ENCODE peak calls at places on chromosomes 12 and 14, in eight cellular contexts. One of them, this sample, is unnamed.

GRCh38 chr14:105861985-105862465 is 335.6 kb downstream of the TMEM121 start:
- DNase-seq in RPMI8226: no peak
- DNase-seq in GM12892: peak
- DNase-seq in NCI-H1092 treated with DMSO at 0.1 percent for 48 hours: peak
- DNase-seq in adrenal gland: peak
- DNase-seq in NCI-H524: no peak
- DNase-seq in HTR-8/SVneo: no peak
- DNase-seq in AML-193: no peak
- DNase-seq in this sample: no peak

GRCh38 chr14:30855345-30856037 is 18.9 kb upstream of the COCH start:
- DNase-seq in RPMI8226: no peak
- DNase-seq in NCI-H524: no peak
- DNase-seq in GM12892: peak
- DNase-seq in AML-193: no peak
- DNase-seq in HTR-8/SVneo: no peak
- DNase-seq in adrenal gland: no peak
- DNase-seq in NCI-H1092 treated with DMSO at 0.1 percent for 48 hours: no peak
- DNase-seq in this sample: no peak

GRCh38 chr14:68231832-68232642 is 412.5 kb downstream of the RAD51B start:
- DNase-seq in AML-193: no peak
- DNase-seq in adrenal gland: no peak
- DNase-seq in HTR-8/SVneo: no peak
- DNase-seq in GM12892: no peak
- DNase-seq in RPMI8226: no peak
- DNase-seq in NCI-H1092 treated with DMSO at 0.1 percent for 48 hours: no peak
- DNase-seq in NCI-H524: no peak
- DNase-seq in this sample: no peak

GRCh38 chr12:45648070-45648469 is 81.4 kb upstream of the ARID2 start:
- DNase-seq in GM12892: no peak
- DNase-seq in NCI-H524: no peak
- DNase-seq in NCI-H1092 treated with DMSO at 0.1 percent for 48 hours: peak
- DNase-seq in HTR-8/SVneo: no peak
- DNase-seq in adrenal gland: no peak
- DNase-seq in RPMI8226: peak
- DNase-seq in AML-193: no peak
- DNase-seq in this sample: no peak

GRCh38 chr14:72547999-72548398 is 345.9 kb downstream of the DPF3 start:
- DNase-seq in RPMI8226: no peak
- DNase-seq in NCI-H524: no peak
- DNase-seq in NCI-H1092 treated with DMSO at 0.1 percent for 48 hours: no peak
- DNase-seq in adrenal gland: no peak
- DNase-seq in GM12892: no peak
- DNase-seq in HTR-8/SVneo: no peak
- DNase-seq in AML-193: no peak
- DNase-seq in this sample: no peak

GRCh38 chr12:94717112-94717511 is 66.8 kb upstream of the TMCC3 start:
- DNase-seq in HTR-8/SVneo: no peak
- DNase-seq in adrenal gland: no peak
- DNase-seq in GM12892: no peak
- DNase-seq in RPMI8226: no peak
- DNase-seq in NCI-H1092 treated with DMSO at 0.1 percent for 48 hours: no peak
- DNase-seq in NCI-H524: no peak
- DNase-seq in AML-193: no peak
- DNase-seq in this sample: no peak

GRCh38 chr12:13857750-13858149 is 123.7 kb downstream of the GRIN2B start:
- DNase-seq in AML-193: no peak
- DNase-seq in RPMI8226: no peak
- DNase-seq in GM12892: no peak
- DNase-seq in NCI-H524: no peak
- DNase-seq in adrenal gland: no peak
- DNase-seq in NCI-H1092 treated with DMSO at 0.1 percent for 48 hours: no peak
- DNase-seq in HTR-8/SVneo: no peak
- DNase-seq in this sample: no peak

GRCh38 chr14:98181768-98182167 is 1090.2 kb downstream of the BCL11B start:
- DNase-seq in RPMI8226: no peak
- DNase-seq in GM12892: no peak
- DNase-seq in adrenal gland: no peak
- DNase-seq in HTR-8/SVneo: no peak
- DNase-seq in NCI-H524: no peak
- DNase-seq in AML-193: no peak
- DNase-seq in NCI-H1092 treated with DMSO at 0.1 percent for 48 hours: no peak
- DNase-seq in this sample: no peak

GRCh38 chr14:96299441-96299840 is 43.4 kb downstream of the BDKRB1 start:
- DNase-seq in RPMI8226: no peak
- DNase-seq in adrenal gland: no peak
- DNase-seq in NCI-H524: no peak
- DNase-seq in GM12892: no peak
- DNase-seq in NCI-H1092 treated with DMSO at 0.1 percent for 48 hours: peak
- DNase-seq in AML-193: no peak
- DNase-seq in HTR-8/SVneo: no peak
- DNase-seq in this sample: no peak

GRCh38 chr12:39503445-39503844 is 60.5 kb upstream of the KIF21A start:
- DNase-seq in GM12892: no peak
- DNase-seq in adrenal gland: no peak
- DNase-seq in NCI-H524: no peak
- DNase-seq in AML-193: no peak
- DNase-seq in HTR-8/SVneo: peak
- DNase-seq in RPMI8226: no peak
- DNase-seq in NCI-H1092 treated with DMSO at 0.1 percent for 48 hours: no peak
- DNase-seq in this sample: no peak

GRCh38 chr12:14849664-14850063 is 6.3 kb upstream of the ART4 start:
- DNase-seq in RPMI8226: no peak
- DNase-seq in GM12892: no peak
- DNase-seq in NCI-H524: no peak
- DNase-seq in adrenal gland: no peak
- DNase-seq in HTR-8/SVneo: no peak
- DNase-seq in AML-193: no peak
- DNase-seq in NCI-H1092 treated with DMSO at 0.1 percent for 48 hours: no peak
- DNase-seq in this sample: no peak

GRCh38 chr12:8452976-8453616 is 2.7 kb upstream of the CLEC6A start:
- DNase-seq in HTR-8/SVneo: no peak
- DNase-seq in AML-193: peak
- DNase-seq in NCI-H1092 treated with DMSO at 0.1 percent for 48 hours: no peak
- DNase-seq in RPMI8226: no peak
- DNase-seq in adrenal gland: no peak
- DNase-seq in GM12892: no peak
- DNase-seq in NCI-H524: no peak
- DNase-seq in this sample: no peak

GRCh38 chr12:66901136-66901932 is 222.5 kb upstream of the GRIP1 start:
- DNase-seq in HTR-8/SVneo: no peak
- DNase-seq in adrenal gland: no peak
- DNase-seq in NCI-H1092 treated with DMSO at 0.1 percent for 48 hours: no peak
- DNase-seq in RPMI8226: peak
- DNase-seq in AML-193: peak
- DNase-seq in GM12892: no peak
- DNase-seq in NCI-H524: no peak
- DNase-seq in this sample: no peak

GRCh38 chr14:68459480-68460136 is 333.3 kb downstream of the ZFP36L1 start:
- DNase-seq in HTR-8/SVneo: no peak
- DNase-seq in RPMI8226: no peak
- DNase-seq in GM12892: no peak
- DNase-seq in AML-193: no peak
- DNase-seq in adrenal gland: no peak
- DNase-seq in NCI-H1092 treated with DMSO at 0.1 percent for 48 hours: no peak
- DNase-seq in NCI-H524: no peak
- DNase-seq in this sample: no peak

GRCh38 chr12:72282721-72283120 is 10.6 kb downstream of the TRHDE start:
- DNase-seq in adrenal gland: no peak
- DNase-seq in HTR-8/SVneo: no peak
- DNase-seq in AML-193: no peak
- DNase-seq in NCI-H524: no peak
- DNase-seq in NCI-H1092 treated with DMSO at 0.1 percent for 48 hours: no peak
- DNase-seq in RPMI8226: no peak
- DNase-seq in GM12892: no peak
- DNase-seq in this sample: no peak

GRCh38 chr12:122969657-122970056 is 3.4 kb upstream of the ABCB9 start:
- DNase-seq in RPMI8226: no peak
- DNase-seq in AML-193: no peak
- DNase-seq in NCI-H1092 treated with DMSO at 0.1 percent for 48 hours: no peak
- DNase-seq in NCI-H524: no peak
- DNase-seq in GM12892: no peak
- DNase-seq in HTR-8/SVneo: no peak
- DNase-seq in adrenal gland: no peak
- DNase-seq in this sample: no peak

GRCh38 chr12:49553512-49554088 is 14.3 kb downstream of the MCRS1 start:
- DNase-seq in AML-193: peak
- DNase-seq in GM12892: no peak
- DNase-seq in RPMI8226: peak
- DNase-seq in NCI-H524: peak
- DNase-seq in HTR-8/SVneo: no peak
- DNase-seq in NCI-H1092 treated with DMSO at 0.1 percent for 48 hours: peak
- DNase-seq in adrenal gland: no peak
- DNase-seq in this sample: peak

GRCh38 chr14:24941719-24942118 is 108.2 kb downstream of the STXBP6 start:
- DNase-seq in GM12892: no peak
- DNase-seq in NCI-H524: no peak
- DNase-seq in HTR-8/SVneo: no peak
- DNase-seq in NCI-H1092 treated with DMSO at 0.1 percent for 48 hours: peak
- DNase-seq in AML-193: no peak
- DNase-seq in adrenal gland: no peak
- DNase-seq in RPMI8226: peak
- DNase-seq in this sample: peak

GRCh38 chr12:4584281-4584680 is 22.3 kb downstream of the DYRK4 start:
- DNase-seq in NCI-H1092 treated with DMSO at 0.1 percent for 48 hours: no peak
- DNase-seq in AML-193: no peak
- DNase-seq in HTR-8/SVneo: no peak
- DNase-seq in adrenal gland: no peak
- DNase-seq in RPMI8226: no peak
- DNase-seq in NCI-H524: no peak
- DNase-seq in GM12892: no peak
- DNase-seq in this sample: no peak

GRCh38 chr14:75832621-75833297 is 149.0 kb downstream of the TGFB3 start:
- DNase-seq in NCI-H524: no peak
- DNase-seq in AML-193: no peak
- DNase-seq in GM12892: no peak
- DNase-seq in adrenal gland: no peak
- DNase-seq in NCI-H1092 treated with DMSO at 0.1 percent for 48 hours: no peak
- DNase-seq in HTR-8/SVneo: no peak
- DNase-seq in RPMI8226: no peak
- DNase-seq in this sample: peak

GRCh38 chr12:74129702-74130101 is 407.9 kb upstream of the ATXN7L3B start:
- DNase-seq in NCI-H524: no peak
- DNase-seq in GM12892: no peak
- DNase-seq in adrenal gland: no peak
- DNase-seq in RPMI8226: no peak
- DNase-seq in AML-193: no peak
- DNase-seq in HTR-8/SVneo: no peak
- DNase-seq in NCI-H1092 treated with DMSO at 0.1 percent for 48 hours: no peak
- DNase-seq in this sample: no peak

GRCh38 chr14:32023540-32023939 is 53.6 kb upstream of the ARHGAP5 start:
- DNase-seq in HTR-8/SVneo: no peak
- DNase-seq in adrenal gland: no peak
- DNase-seq in AML-193: no peak
- DNase-seq in GM12892: no peak
- DNase-seq in NCI-H1092 treated with DMSO at 0.1 percent for 48 hours: no peak
- DNase-seq in RPMI8226: no peak
- DNase-seq in NCI-H524: no peak
- DNase-seq in this sample: no peak

GRCh38 chr14:101122855-101123129 is 219.3 kb upstream of the RTL1 start:
- DNase-seq in HTR-8/SVneo: no peak
- DNase-seq in NCI-H1092 treated with DMSO at 0.1 percent for 48 hours: no peak
- DNase-seq in adrenal gland: peak
- DNase-seq in RPMI8226: no peak
- DNase-seq in AML-193: no peak
- DNase-seq in GM12892: no peak
- DNase-seq in NCI-H524: no peak
- DNase-seq in this sample: no peak

GRCh38 chr12:113227686-113228391 is 6.6 kb downstream of the TPCN1 start:
- DNase-seq in GM12892: no peak
- DNase-seq in NCI-H1092 treated with DMSO at 0.1 percent for 48 hours: no peak
- DNase-seq in AML-193: no peak
- DNase-seq in RPMI8226: no peak
- DNase-seq in NCI-H524: no peak
- DNase-seq in HTR-8/SVneo: no peak
- DNase-seq in adrenal gland: no peak
- DNase-seq in this sample: no peak

GRCh38 chr12:52873832-52874572 is 25.2 kb upstream of the KRT78 start:
- DNase-seq in NCI-H524: no peak
- DNase-seq in AML-193: peak
- DNase-seq in RPMI8226: peak
- DNase-seq in adrenal gland: peak
- DNase-seq in GM12892: peak
- DNase-seq in HTR-8/SVneo: peak
- DNase-seq in NCI-H1092 treated with DMSO at 0.1 percent for 48 hours: peak
- DNase-seq in this sample: peak

GRCh38 chr14:44895716-44896115 is 66.0 kb downstream of the KLHL28 start:
- DNase-seq in HTR-8/SVneo: peak
- DNase-seq in RPMI8226: no peak
- DNase-seq in GM12892: no peak
- DNase-seq in NCI-H1092 treated with DMSO at 0.1 percent for 48 hours: no peak
- DNase-seq in AML-193: no peak
- DNase-seq in NCI-H524: no peak
- DNase-seq in adrenal gland: no peak
- DNase-seq in this sample: no peak

GRCh38 chr12:49624919-49625577 is 1.7 kb downstream of the PRPF40B start:
- DNase-seq in HTR-8/SVneo: no peak
- DNase-seq in RPMI8226: no peak
- DNase-seq in GM12892: no peak
- DNase-seq in NCI-H1092 treated with DMSO at 0.1 percent for 48 hours: no peak
- DNase-seq in NCI-H524: no peak
- DNase-seq in AML-193: no peak
- DNase-seq in adrenal gland: peak
- DNase-seq in this sample: no peak

GRCh38 chr14:49892301-49892635 is 614 bp upstream of the ARF6 start:
- DNase-seq in NCI-H524: peak
- DNase-seq in GM12892: no peak
- DNase-seq in adrenal gland: peak
- DNase-seq in AML-193: peak
- DNase-seq in RPMI8226: peak
- DNase-seq in HTR-8/SVneo: peak
- DNase-seq in NCI-H1092 treated with DMSO at 0.1 percent for 48 hours: peak
- DNase-seq in this sample: peak

GRCh38 chr12:71041481-71041880 is 116.3 kb downstream of the TSPAN8 start:
- DNase-seq in NCI-H524: no peak
- DNase-seq in HTR-8/SVneo: no peak
- DNase-seq in AML-193: no peak
- DNase-seq in GM12892: no peak
- DNase-seq in adrenal gland: no peak
- DNase-seq in RPMI8226: no peak
- DNase-seq in NCI-H1092 treated with DMSO at 0.1 percent for 48 hours: no peak
- DNase-seq in this sample: no peak

GRCh38 chr14:96470331-96470730 is 31.9 kb upstream of the PAPOLA start:
- DNase-seq in NCI-H1092 treated with DMSO at 0.1 percent for 48 hours: no peak
- DNase-seq in adrenal gland: no peak
- DNase-seq in HTR-8/SVneo: no peak
- DNase-seq in AML-193: no peak
- DNase-seq in RPMI8226: no peak
- DNase-seq in GM12892: no peak
- DNase-seq in NCI-H524: no peak
- DNase-seq in this sample: no peak

GRCh38 chr12:9134981-9135628 is 19.4 kb upstream of the A2M start:
- DNase-seq in GM12892: no peak
- DNase-seq in RPMI8226: peak
- DNase-seq in NCI-H524: no peak
- DNase-seq in HTR-8/SVneo: no peak
- DNase-seq in adrenal gland: no peak
- DNase-seq in AML-193: no peak
- DNase-seq in NCI-H1092 treated with DMSO at 0.1 percent for 48 hours: no peak
- DNase-seq in this sample: no peak

GRCh38 chr14:58151264-58151700 is 731 bp downstream of the ARMH4 start:
- DNase-seq in RPMI8226: no peak
- DNase-seq in NCI-H524: no peak
- DNase-seq in GM12892: no peak
- DNase-seq in HTR-8/SVneo: no peak
- DNase-seq in NCI-H1092 treated with DMSO at 0.1 percent for 48 hours: no peak
- DNase-seq in adrenal gland: no peak
- DNase-seq in AML-193: no peak
- DNase-seq in this sample: no peak

This sample was measured in NCI-H2081 treated with DMSO at 0.1 percent for 48 hours.